ENCODE peak calls at places on chromosome 10, in five cellular contexts. X is GM10248, Q is H4, Y is A549, N is H1. B is an unnamed sample.

GRCh38 chr10:117968354-117969182 is 78.2 kb downstream of the RAB11FIP2 start:
- DNase-seq in N (no peak), Q (no peak), Y (no peak), X (no peak), B (no peak)

GRCh38 chr10:65010845-65011244 is 1489.6 kb downstream of the REEP3 start:
- DNase-seq in Y (no peak), N (no peak), X (no peak), Q (no peak), B (no peak)

GRCh38 chr10:72261323-72262018 is 12.3 kb upstream of the DDIT4 start:
- DNase-seq in Q (no peak), X (peak), N (no peak), Y (peak), B (no peak)

GRCh38 chr10:124640538-124641231 is 103.5 kb downstream of the FAM53B start:
- DNase-seq in Q (no peak), X (peak), N (no peak), Y (no peak), B (no peak)

GRCh38 chr10:94617389-94617944 is 66.1 kb upstream of the CYP2C18 start:
- DNase-seq in N (no peak), X (no peak), Y (no peak), Q (no peak), B (no peak)

GRCh38 chr10:97851341-97852001 is 1.8 kb downstream of the GOLGA7B start:
- DNase-seq in Y (no peak), X (no peak), N (no peak), Q (no peak), B (no peak)

GRCh38 chr10:112261281-112261822 is 21.8 kb upstream of the TECTB start:
- DNase-seq in N (no peak), Q (no peak), X (no peak), Y (no peak), B (peak)

GRCh38 chr10:104336829-104337526 is 1.3 kb downstream of the ITPRIP start:
- DNase-seq in Q (peak), Y (no peak), N (peak), X (no peak), B (no peak)

GRCh38 chr10:129765664-129766550 is 198.2 kb downstream of the EBF3 start:
- DNase-seq in Q (no peak), Y (no peak), X (no peak), N (peak), B (no peak)

GRCh38 chr10:32958085-32958991 is at the start of gene ITGB1:
- DNase-seq in N (peak), Y (peak), Q (peak), X (peak), B (peak)

GRCh38 chr10:69734797-69735468 is 66.8 kb upstream of the COL13A1 start:
- DNase-seq in N (no peak), Q (peak), X (no peak), Y (no peak), B (no peak)

GRCh38 chr10:13559124-13559700 is 27.6 kb upstream of the PRPF18 start:
- DNase-seq in Y (no peak), X (no peak), N (no peak), Q (no peak), B (no peak)

GRCh38 chr10:2784766-2785165 is 282.6 kb upstream of the PFKP start:
- DNase-seq in N (no peak), Q (no peak), X (no peak), Y (no peak), B (no peak)

GRCh38 chr10:132485391-132485790 is 52.2 kb upstream of the INPP5A start:
- DNase-seq in Y (no peak), X (no peak), Q (no peak), N (no peak), B (no peak)

B was measured in cardiac muscle cell.